ENCODE peak calls at places on chromosomes 5 and 9, in ten cellular contexts. One of them, this sample, is unnamed.

GRCh38 chr5:56080375-56081052 is 85.8 kb upstream of the IL6ST start:
- DNase-seq in AG04450: no peak
- DNase-seq in HT1080: no peak
- DNase-seq in brain pericyte: no peak
- DNase-seq in body of pancreas: peak; percentile 27
- DNase-seq in SK-N-SH: no peak
- DNase-seq in kidney tubule cell: no peak
- DNase-seq in tibial artery: no peak
- DNase-seq in NCI-H774: no peak
- DNase-seq in osteocyte: no peak
- DNase-seq in this sample: no peak

GRCh38 chr5:148416921-148417320 is 33.2 kb downstream of the FBXO38 start:
- DNase-seq in AG04450: no peak
- DNase-seq in HT1080: peak; percentile 88
- DNase-seq in brain pericyte: no peak
- DNase-seq in body of pancreas: no peak
- DNase-seq in SK-N-SH: no peak
- DNase-seq in kidney tubule cell: peak; percentile 4
- DNase-seq in tibial artery: no peak
- DNase-seq in NCI-H774: no peak
- DNase-seq in osteocyte: no peak
- DNase-seq in this sample: peak; percentile 59

GRCh38 chr9:4069457-4070162 is 230.3 kb downstream of the GLIS3 start:
- DNase-seq in AG04450: no peak
- DNase-seq in HT1080: no peak
- DNase-seq in brain pericyte: no peak
- DNase-seq in body of pancreas: no peak
- DNase-seq in SK-N-SH: peak; percentile 55
- DNase-seq in kidney tubule cell: no peak
- DNase-seq in tibial artery: no peak
- DNase-seq in NCI-H774: no peak
- DNase-seq in osteocyte: no peak
- DNase-seq in this sample: no peak

GRCh38 chr5:134503088-134503936 is 22.2 kb upstream of the JADE2 start:
- DNase-seq in AG04450: peak; percentile 88
- DNase-seq in HT1080: peak; percentile 100
- DNase-seq in brain pericyte: peak; percentile 71
- DNase-seq in body of pancreas: peak; percentile 53
- DNase-seq in SK-N-SH: peak; percentile 34
- DNase-seq in kidney tubule cell: peak; percentile 100
- DNase-seq in tibial artery: peak; percentile 87
- DNase-seq in NCI-H774: no peak
- DNase-seq in osteocyte: peak; percentile 88
- DNase-seq in this sample: peak; percentile 89

GRCh38 chr9:69376651-69377050 is 51.6 kb downstream of the ENTREP1 start:
- DNase-seq in AG04450: peak; percentile 75
- DNase-seq in HT1080: peak; percentile 85
- DNase-seq in brain pericyte: no peak
- DNase-seq in body of pancreas: no peak
- DNase-seq in SK-N-SH: no peak
- DNase-seq in kidney tubule cell: peak; percentile 93
- DNase-seq in tibial artery: peak; percentile 82
- DNase-seq in NCI-H774: no peak
- DNase-seq in osteocyte: no peak
- DNase-seq in this sample: peak; percentile 79

GRCh38 chr5:685262-686171 is 7.6 kb downstream of the TPPP start:
- DNase-seq in AG04450: no peak
- DNase-seq in HT1080: no peak
- DNase-seq in brain pericyte: no peak
- DNase-seq in body of pancreas: peak; percentile 4
- DNase-seq in SK-N-SH: peak; percentile 21
- DNase-seq in kidney tubule cell: no peak
- DNase-seq in tibial artery: no peak
- DNase-seq in NCI-H774: no peak
- DNase-seq in osteocyte: peak; percentile 80
- DNase-seq in this sample: no peak

GRCh38 chr9:84669293-84670105 is at the start of gene NTRK2:
- DNase-seq in AG04450: no peak
- DNase-seq in HT1080: no peak
- DNase-seq in brain pericyte: no peak
- DNase-seq in body of pancreas: peak; percentile 35
- DNase-seq in SK-N-SH: peak; percentile 65
- DNase-seq in kidney tubule cell: peak; percentile 55
- DNase-seq in tibial artery: peak; percentile 73
- DNase-seq in NCI-H774: no peak
- DNase-seq in osteocyte: no peak
- DNase-seq in this sample: peak; percentile 18

GRCh38 chr9:114518599-114519022 is 13.3 kb upstream of the WHRN start:
- DNase-seq in AG04450: no peak
- DNase-seq in HT1080: no peak
- DNase-seq in brain pericyte: no peak
- DNase-seq in body of pancreas: no peak
- DNase-seq in SK-N-SH: no peak
- DNase-seq in kidney tubule cell: no peak
- DNase-seq in tibial artery: no peak
- DNase-seq in NCI-H774: no peak
- DNase-seq in osteocyte: no peak
- DNase-seq in this sample: no peak

GRCh38 chr9:93894691-93895079 is 60.5 kb downstream of the BARX1 start:
- DNase-seq in AG04450: no peak
- DNase-seq in HT1080: no peak
- DNase-seq in brain pericyte: no peak
- DNase-seq in body of pancreas: peak; percentile 45
- DNase-seq in SK-N-SH: peak; percentile 8
- DNase-seq in kidney tubule cell: no peak
- DNase-seq in tibial artery: peak; percentile 46
- DNase-seq in NCI-H774: no peak
- DNase-seq in osteocyte: no peak
- DNase-seq in this sample: no peak

GRCh38 chr5:149820536-149821503 is 90.7 kb downstream of the PPARGC1B start:
- DNase-seq in AG04450: no peak
- DNase-seq in HT1080: no peak
- DNase-seq in brain pericyte: no peak
- DNase-seq in body of pancreas: no peak
- DNase-seq in SK-N-SH: no peak
- DNase-seq in kidney tubule cell: no peak
- DNase-seq in tibial artery: no peak
- DNase-seq in NCI-H774: no peak
- DNase-seq in osteocyte: no peak
- DNase-seq in this sample: no peak

GRCh38 chr5:76819851-76820280 is 1.0 kb downstream of the F2RL1 start:
- DNase-seq in AG04450: no peak
- DNase-seq in HT1080: no peak
- DNase-seq in brain pericyte: no peak
- DNase-seq in body of pancreas: peak; percentile 58
- DNase-seq in SK-N-SH: no peak
- DNase-seq in kidney tubule cell: peak; percentile 54
- DNase-seq in tibial artery: no peak
- DNase-seq in NCI-H774: no peak
- DNase-seq in osteocyte: no peak
- DNase-seq in this sample: no peak

GRCh38 chr9:126514037-126514821 is 99.5 kb upstream of the LMX1B start:
- DNase-seq in AG04450: no peak
- DNase-seq in HT1080: peak; percentile 31
- DNase-seq in brain pericyte: no peak
- DNase-seq in body of pancreas: peak; percentile 56
- DNase-seq in SK-N-SH: peak; percentile 92
- DNase-seq in kidney tubule cell: peak; percentile 33
- DNase-seq in tibial artery: peak; percentile 75
- DNase-seq in NCI-H774: peak; percentile 67
- DNase-seq in osteocyte: no peak
- DNase-seq in this sample: peak; percentile 54

GRCh38 chr5:136620016-136620419 is 254.7 kb upstream of the TRPC7 start:
- DNase-seq in AG04450: no peak
- DNase-seq in HT1080: peak; percentile 74
- DNase-seq in brain pericyte: no peak
- DNase-seq in body of pancreas: no peak
- DNase-seq in SK-N-SH: no peak
- DNase-seq in kidney tubule cell: peak; percentile 77
- DNase-seq in tibial artery: no peak
- DNase-seq in NCI-H774: no peak
- DNase-seq in osteocyte: no peak
- DNase-seq in this sample: no peak

GRCh38 chr9:112020680-112021596 is 124.3 kb downstream of the UGCG start:
- DNase-seq in AG04450: no peak
- DNase-seq in HT1080: peak; percentile 90
- DNase-seq in brain pericyte: no peak
- DNase-seq in body of pancreas: no peak
- DNase-seq in SK-N-SH: no peak
- DNase-seq in kidney tubule cell: peak; percentile 100
- DNase-seq in tibial artery: no peak
- DNase-seq in NCI-H774: no peak
- DNase-seq in osteocyte: no peak
- DNase-seq in this sample: no peak

GRCh38 chr9:130150779-130151381 is 21.3 kb upstream of the NCS1 start:
- DNase-seq in AG04450: no peak
- DNase-seq in HT1080: peak; percentile 63
- DNase-seq in brain pericyte: no peak
- DNase-seq in body of pancreas: no peak
- DNase-seq in SK-N-SH: no peak
- DNase-seq in kidney tubule cell: peak; percentile 77
- DNase-seq in tibial artery: no peak
- DNase-seq in NCI-H774: no peak
- DNase-seq in osteocyte: no peak
- DNase-seq in this sample: peak; percentile 68

GRCh38 chr9:91089405-91090131 is 272.1 kb downstream of the AUH start:
- DNase-seq in AG04450: no peak
- DNase-seq in HT1080: peak; percentile 61
- DNase-seq in brain pericyte: peak; percentile 33
- DNase-seq in body of pancreas: peak; percentile 43
- DNase-seq in SK-N-SH: no peak
- DNase-seq in kidney tubule cell: peak; percentile 50
- DNase-seq in tibial artery: no peak
- DNase-seq in NCI-H774: no peak
- DNase-seq in osteocyte: no peak
- DNase-seq in this sample: peak; percentile 57

GRCh38 chr5:130720355-130720754 is 444.7 kb downstream of the HINT1 start:
- DNase-seq in AG04450: no peak
- DNase-seq in HT1080: peak; percentile 63
- DNase-seq in brain pericyte: no peak
- DNase-seq in body of pancreas: no peak
- DNase-seq in SK-N-SH: peak; percentile 27
- DNase-seq in kidney tubule cell: peak; percentile 54
- DNase-seq in tibial artery: no peak
- DNase-seq in NCI-H774: no peak
- DNase-seq in osteocyte: no peak
- DNase-seq in this sample: no peak

GRCh38 chr5:95931118-95931833 is 30.4 kb downstream of the ELL2 start:
- DNase-seq in AG04450: no peak
- DNase-seq in HT1080: no peak
- DNase-seq in brain pericyte: no peak
- DNase-seq in body of pancreas: no peak
- DNase-seq in SK-N-SH: no peak
- DNase-seq in kidney tubule cell: no peak
- DNase-seq in tibial artery: no peak
- DNase-seq in NCI-H774: no peak
- DNase-seq in osteocyte: no peak
- DNase-seq in this sample: no peak

GRCh38 chr9:113675475-113675941 is 200.6 kb upstream of the ZNF618 start:
- DNase-seq in AG04450: peak; percentile 91
- DNase-seq in HT1080: peak; percentile 100
- DNase-seq in brain pericyte: no peak
- DNase-seq in body of pancreas: peak; percentile 36
- DNase-seq in SK-N-SH: no peak
- DNase-seq in kidney tubule cell: peak; percentile 87
- DNase-seq in tibial artery: peak; percentile 87
- DNase-seq in NCI-H774: no peak
- DNase-seq in osteocyte: no peak
- DNase-seq in this sample: peak; percentile 74

GRCh38 chr5:150627731-150628545 is 12.5 kb upstream of the SYNPO start:
- DNase-seq in AG04450: no peak
- DNase-seq in HT1080: no peak
- DNase-seq in brain pericyte: no peak
- DNase-seq in body of pancreas: no peak
- DNase-seq in SK-N-SH: no peak
- DNase-seq in kidney tubule cell: peak; percentile 29
- DNase-seq in tibial artery: peak; percentile 69
- DNase-seq in NCI-H774: no peak
- DNase-seq in osteocyte: no peak
- DNase-seq in this sample: no peak

GRCh38 chr9:38274746-38275250 is 117.7 kb upstream of the ALDH1B1 start:
- DNase-seq in AG04450: no peak
- DNase-seq in HT1080: no peak
- DNase-seq in brain pericyte: no peak
- DNase-seq in body of pancreas: no peak
- DNase-seq in SK-N-SH: no peak
- DNase-seq in kidney tubule cell: no peak
- DNase-seq in tibial artery: peak; percentile 19
- DNase-seq in NCI-H774: no peak
- DNase-seq in osteocyte: peak; percentile 42
- DNase-seq in this sample: no peak